ENCODE peak calls at places on chromosomes 2 and 18, in five cellular contexts. One of them, this sample, is unnamed.

GRCh38 chr2:65688166-65688886 is 255.9 kb upstream of the SPRED2 start:
- DNase-seq in lower leg skin: no peak
- DNase-seq in hepatocyte: no peak
- DNase-seq in adrenal gland: no peak
- DNase-seq in spleen: no peak
- DNase-seq in this sample: no peak

GRCh38 chr18:27839141-27839540 is 337.8 kb downstream of the CDH2 start:
- DNase-seq in lower leg skin: no peak
- DNase-seq in hepatocyte: peak
- DNase-seq in adrenal gland: no peak
- DNase-seq in spleen: no peak
- DNase-seq in this sample: no peak

GRCh38 chr2:7419814-7420213 is 502.6 kb downstream of the RNF144A start:
- DNase-seq in lower leg skin: no peak
- DNase-seq in hepatocyte: no peak
- DNase-seq in adrenal gland: no peak
- DNase-seq in spleen: no peak
- DNase-seq in this sample: no peak

GRCh38 chr2:39492095-39492590 is 55.1 kb upstream of the MAP4K3 start:
- DNase-seq in lower leg skin: no peak
- DNase-seq in hepatocyte: peak
- DNase-seq in adrenal gland: no peak
- DNase-seq in spleen: no peak
- DNase-seq in this sample: no peak

GRCh38 chr18:76130845-76131244 is 364.2 kb downstream of the ZNF516 start:
- DNase-seq in lower leg skin: no peak
- DNase-seq in hepatocyte: no peak
- DNase-seq in adrenal gland: no peak
- DNase-seq in spleen: no peak
- DNase-seq in this sample: no peak

GRCh38 chr2:121018136-121019057 is 266.6 kb downstream of the TFCP2L1 start:
- DNase-seq in lower leg skin: no peak
- DNase-seq in hepatocyte: no peak
- DNase-seq in adrenal gland: peak
- DNase-seq in spleen: no peak
- DNase-seq in this sample: no peak

GRCh38 chr18:24492445-24492844 is 32.0 kb downstream of the HRH4 start:
- DNase-seq in lower leg skin: no peak
- DNase-seq in hepatocyte: no peak
- DNase-seq in adrenal gland: no peak
- DNase-seq in spleen: peak
- DNase-seq in this sample: no peak

GRCh38 chr2:166060191-166060590 is 67.6 kb downstream of the SCN1A start:
- DNase-seq in lower leg skin: no peak
- DNase-seq in hepatocyte: no peak
- DNase-seq in adrenal gland: no peak
- DNase-seq in spleen: no peak
- DNase-seq in this sample: no peak

GRCh38 chr2:190722061-190722759 is 73.3 kb downstream of the NAB1 start:
- DNase-seq in lower leg skin: no peak
- DNase-seq in hepatocyte: no peak
- DNase-seq in adrenal gland: no peak
- DNase-seq in spleen: no peak
- DNase-seq in this sample: no peak

GRCh38 chr2:170685591-170685990 is 29.5 kb upstream of the SP5 start:
- DNase-seq in lower leg skin: no peak
- DNase-seq in hepatocyte: no peak
- DNase-seq in adrenal gland: no peak
- DNase-seq in spleen: no peak
- DNase-seq in this sample: no peak

GRCh38 chr2:101717041-101717817 is 19.7 kb downstream of the MAP4K4 start:
- DNase-seq in lower leg skin: no peak
- DNase-seq in hepatocyte: no peak
- DNase-seq in adrenal gland: no peak
- DNase-seq in spleen: peak
- DNase-seq in this sample: no peak

GRCh38 chr18:4353853-4354418 is 101.2 kb downstream of the DLGAP1 start:
- DNase-seq in lower leg skin: no peak
- DNase-seq in hepatocyte: no peak
- DNase-seq in adrenal gland: no peak
- DNase-seq in spleen: no peak
- DNase-seq in this sample: no peak

DNA sequence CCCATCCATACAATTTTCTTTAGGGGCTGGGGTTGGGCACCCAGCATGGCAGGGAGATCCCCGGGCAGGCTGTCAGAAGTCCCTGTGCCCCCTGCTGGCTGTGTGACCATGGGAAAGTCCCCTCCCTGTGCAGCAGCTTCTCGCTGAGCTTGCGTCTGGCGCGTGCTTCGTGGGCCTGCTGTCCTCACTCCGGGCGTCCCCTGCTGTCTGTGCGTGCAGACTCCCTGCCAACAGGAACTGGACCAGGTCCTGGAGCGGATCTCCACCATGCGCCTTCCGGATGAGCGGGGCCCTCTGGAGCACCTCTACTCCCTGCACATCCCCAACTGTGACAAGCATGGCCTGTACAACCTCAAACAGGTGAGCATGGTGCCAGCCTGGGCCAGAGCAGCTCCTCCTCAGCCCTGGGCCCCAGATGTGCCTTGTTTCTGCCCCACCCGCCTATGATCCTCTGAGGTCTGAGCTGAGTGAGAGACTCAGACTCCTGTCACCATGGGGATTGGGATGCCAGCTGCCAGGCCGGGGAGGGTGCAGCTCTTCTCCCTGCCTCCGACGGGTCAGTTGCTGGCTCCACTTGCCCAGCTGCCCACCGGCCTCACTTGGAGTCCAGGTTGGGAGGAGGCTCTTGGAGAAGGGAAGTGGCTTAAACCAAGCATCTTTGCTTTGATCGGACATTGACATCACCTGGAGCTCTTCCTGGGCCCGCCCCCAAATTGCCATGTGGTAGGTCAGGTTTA is 28.6 kb downstream of the IGFBP2 start:
- DNase-seq in lower leg skin: no peak
- DNase-seq in hepatocyte: no peak
- DNase-seq in adrenal gland: no peak
- DNase-seq in spleen: no peak
- DNase-seq in this sample: no peak
- TF ChIP-seq CTCF in lower leg skin: no peak
- TF ChIP-seq CTCF in hepatocyte: no peak
- TF ChIP-seq CTCF in adrenal gland: no peak
- TF ChIP-seq CTCF in spleen: peak
- TF ChIP-seq CTCF in this sample: no peak

DNA sequence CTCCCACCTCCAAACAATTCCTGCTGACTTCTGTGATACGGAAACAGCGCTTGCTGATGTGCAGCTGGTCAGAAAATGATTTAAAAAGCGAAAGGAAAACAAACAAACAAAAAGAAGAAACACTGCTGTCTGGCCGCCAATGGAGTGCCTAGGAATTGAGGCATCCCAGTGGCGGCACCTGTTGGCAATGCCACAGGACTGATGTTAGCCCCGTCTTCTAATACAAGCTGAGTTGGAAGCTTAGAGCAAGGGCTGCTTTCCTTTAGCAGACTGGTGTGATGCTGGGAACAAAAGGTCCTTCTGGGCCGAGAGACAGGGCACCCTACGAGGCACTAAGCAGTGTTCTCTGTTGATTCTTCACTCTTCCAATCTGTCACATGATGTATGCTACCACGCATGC is 163.6 kb upstream of the REV1 start:
- DNase-seq in lower leg skin: no peak
- DNase-seq in hepatocyte: no peak
- DNase-seq in adrenal gland: no peak
- DNase-seq in spleen: no peak
- DNase-seq in this sample: no peak
- TF ChIP-seq CTCF in lower leg skin: no peak
- TF ChIP-seq CTCF in hepatocyte: no peak
- TF ChIP-seq CTCF in adrenal gland: no peak
- TF ChIP-seq CTCF in spleen: no peak
- TF ChIP-seq CTCF in this sample: no peak

DNA sequence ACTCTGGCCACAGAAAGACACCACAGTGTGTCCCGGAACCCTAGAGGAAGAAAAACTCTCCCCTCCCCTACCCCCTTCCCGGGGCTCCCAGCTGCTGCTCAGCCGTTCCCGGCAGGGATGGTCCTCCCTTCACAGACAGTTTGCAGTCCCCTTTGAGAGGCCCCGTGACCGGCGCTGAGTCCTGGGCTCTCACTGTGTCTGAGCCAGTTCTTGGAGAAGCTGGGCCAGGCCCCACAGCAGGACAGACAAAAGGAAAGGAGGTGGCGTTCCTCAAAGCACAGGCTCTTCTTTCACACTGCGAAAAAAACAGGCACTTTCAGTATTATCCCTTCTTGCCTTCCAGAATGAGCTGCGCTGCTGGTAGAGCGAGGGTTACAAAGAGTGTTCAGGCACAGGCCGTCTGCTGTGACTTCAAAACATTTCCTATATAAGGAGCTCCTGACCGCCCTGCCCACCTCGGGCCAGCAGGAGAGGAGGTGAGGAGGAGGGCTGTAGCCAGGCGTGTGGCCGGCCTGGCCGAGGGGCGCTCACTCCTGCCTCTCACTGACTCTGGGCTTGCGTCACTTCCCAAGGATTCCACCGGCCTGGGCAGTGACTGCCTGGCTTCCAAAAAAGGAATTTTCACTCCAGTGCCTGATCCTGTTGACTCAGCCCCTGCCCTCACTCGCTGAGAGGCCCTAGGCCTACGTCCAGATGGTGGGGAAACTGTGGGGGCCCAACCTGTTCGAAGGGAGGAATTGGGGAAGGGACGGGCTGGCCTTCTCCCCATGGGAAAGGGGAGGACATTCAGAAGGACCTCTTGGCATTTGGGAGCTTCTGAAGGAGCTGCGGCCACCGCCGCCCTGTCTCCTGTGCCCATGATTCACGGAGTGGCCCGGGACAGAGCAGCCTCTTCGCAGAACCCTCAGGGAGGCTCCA is 24.9 kb downstream of the CIDEA start:
- DNase-seq in lower leg skin: peak
- DNase-seq in hepatocyte: peak
- DNase-seq in adrenal gland: peak
- DNase-seq in spleen: no peak
- DNase-seq in this sample: peak
- TF ChIP-seq CTCF in lower leg skin: no peak
- TF ChIP-seq CTCF in hepatocyte: no peak
- TF ChIP-seq CTCF in adrenal gland: no peak
- TF ChIP-seq CTCF in spleen: no peak
- TF ChIP-seq CTCF in this sample: no peak

GRCh38 chr2:219176818-219177593 is at the start of gene CNPPD1:
- DNase-seq in lower leg skin: peak
- DNase-seq in hepatocyte: peak
- DNase-seq in adrenal gland: peak
- DNase-seq in spleen: peak
- DNase-seq in this sample: peak
- TF ChIP-seq CTCF in lower leg skin: no peak
- TF ChIP-seq CTCF in hepatocyte: no peak
- TF ChIP-seq CTCF in adrenal gland: no peak
- TF ChIP-seq CTCF in spleen: peak
- TF ChIP-seq CTCF in this sample: no peak

GRCh38 chr2:15809504-15809903 is 130.8 kb upstream of the MYCN start:
- DNase-seq in lower leg skin: no peak
- DNase-seq in hepatocyte: no peak
- DNase-seq in adrenal gland: no peak
- DNase-seq in spleen: no peak
- DNase-seq in this sample: no peak

GRCh38 chr2:15808980-15809379 is 131.4 kb upstream of the MYCN start:
- DNase-seq in lower leg skin: no peak
- DNase-seq in hepatocyte: no peak
- DNase-seq in adrenal gland: no peak
- DNase-seq in spleen: no peak
- DNase-seq in this sample: no peak

GRCh38 chr2:15807418-15808220 is 132.7 kb upstream of the MYCN start:
- DNase-seq in lower leg skin: no peak
- DNase-seq in hepatocyte: no peak
- DNase-seq in adrenal gland: no peak
- DNase-seq in spleen: no peak
- DNase-seq in this sample: no peak

GRCh38 chr2:15806801-15807417 is 133.4 kb upstream of the MYCN start:
- DNase-seq in lower leg skin: no peak
- DNase-seq in hepatocyte: no peak
- DNase-seq in adrenal gland: no peak
- DNase-seq in spleen: no peak
- DNase-seq in this sample: no peak

GRCh38 chr2:15808221-15808574 is 132.2 kb upstream of the MYCN start:
- DNase-seq in lower leg skin: no peak
- DNase-seq in hepatocyte: no peak
- DNase-seq in adrenal gland: no peak
- DNase-seq in spleen: no peak
- DNase-seq in this sample: no peak
- TF ChIP-seq CTCF in lower leg skin: no peak
- TF ChIP-seq CTCF in hepatocyte: no peak
- TF ChIP-seq CTCF in adrenal gland: no peak
- TF ChIP-seq CTCF in spleen: no peak
- TF ChIP-seq CTCF in this sample: no peak

DNA sequence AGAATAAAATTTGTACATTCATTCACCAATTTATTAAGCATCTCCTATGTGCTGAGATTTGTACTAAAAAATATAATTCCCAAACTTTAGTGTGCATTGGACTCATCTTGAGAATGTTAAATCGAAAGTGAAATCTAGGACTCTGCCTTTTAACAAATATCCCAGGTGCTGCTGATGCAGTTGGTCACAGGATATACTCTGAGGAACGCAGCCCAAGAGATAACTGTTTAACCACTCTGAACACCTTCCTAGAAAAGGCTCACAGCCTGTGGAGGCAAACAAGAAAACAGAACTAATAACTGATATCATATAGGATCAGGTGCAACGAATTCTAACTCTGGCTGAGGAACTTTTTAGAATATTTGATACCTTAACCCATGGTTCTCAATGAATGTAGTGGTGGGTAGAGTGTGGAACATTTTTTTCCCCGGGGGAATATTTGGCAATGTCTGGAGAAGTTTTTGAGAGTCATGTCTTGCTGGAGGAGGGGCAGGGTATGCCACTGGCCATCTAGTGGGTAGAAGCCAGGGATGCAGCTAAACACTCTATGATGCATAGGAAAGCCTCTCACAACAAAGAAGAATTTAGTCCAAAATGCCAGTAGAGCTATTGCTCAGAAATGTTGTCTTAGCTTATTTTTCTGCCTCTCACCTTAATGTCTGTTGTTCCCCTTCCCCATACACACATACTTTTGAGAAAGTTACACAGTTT is 96.5 kb downstream of the EHBP1 start:
- DNase-seq in lower leg skin: no peak
- DNase-seq in hepatocyte: no peak
- DNase-seq in adrenal gland: no peak
- DNase-seq in spleen: no peak
- DNase-seq in this sample: no peak
- TF ChIP-seq CTCF in lower leg skin: no peak
- TF ChIP-seq CTCF in hepatocyte: no peak
- TF ChIP-seq CTCF in adrenal gland: no peak
- TF ChIP-seq CTCF in spleen: no peak
- TF ChIP-seq CTCF in this sample: no peak